ENCODE peak calls at places on chromosomes 13 and 19, in nine cellular contexts. One of them, this sample, is unnamed.

GRCh38 chr13:114065141-114065925 is 67.1 kb downstream of the RASA3 start:
- DNase-seq in PC-9: peak; percentile 99
- DNase-seq in ascending aorta: peak; percentile 79
- DNase-seq in adrenal gland: peak; percentile 89
- DNase-seq in colonic mucosa: peak; percentile 68
- DNase-seq in HCT116: peak; percentile 90
- DNase-seq in BJ: peak; percentile 95
- DNase-seq in lower lobe of right lung: peak; percentile 83
- DNase-seq in fibroblast of mammary gland: peak; percentile 99
- DNase-seq in this sample: peak; percentile 50

GRCh38 chr19:33794578-33795369 is 1.9 kb upstream of the KCTD15 start:
- DNase-seq in PC-9: no peak
- DNase-seq in ascending aorta: no peak
- DNase-seq in adrenal gland: no peak
- DNase-seq in colonic mucosa: no peak
- DNase-seq in HCT116: no peak
- DNase-seq in BJ: no peak
- DNase-seq in lower lobe of right lung: no peak
- DNase-seq in fibroblast of mammary gland: peak; percentile 29
- DNase-seq in this sample: no peak

GRCh38 chr19:49689133-49690072 is at the start of gene ADM5:
- DNase-seq in PC-9: no peak
- DNase-seq in ascending aorta: no peak
- DNase-seq in adrenal gland: peak; percentile 72
- DNase-seq in colonic mucosa: peak; percentile 78
- DNase-seq in HCT116: no peak
- DNase-seq in BJ: no peak
- DNase-seq in lower lobe of right lung: peak; percentile 69
- DNase-seq in fibroblast of mammary gland: no peak
- DNase-seq in this sample: no peak

GRCh38 chr19:5567971-5568407 is 236 bp upstream of the TINCR start:
- DNase-seq in PC-9: no peak
- DNase-seq in ascending aorta: no peak
- DNase-seq in adrenal gland: no peak
- DNase-seq in colonic mucosa: no peak
- DNase-seq in HCT116: no peak
- DNase-seq in BJ: no peak
- DNase-seq in lower lobe of right lung: no peak
- DNase-seq in fibroblast of mammary gland: no peak
- DNase-seq in this sample: no peak

GRCh38 chr19:42185281-42185680 is 32.2 kb downstream of the DEDD2 start:
- DNase-seq in PC-9: no peak
- DNase-seq in ascending aorta: no peak
- DNase-seq in adrenal gland: no peak
- DNase-seq in colonic mucosa: no peak
- DNase-seq in HCT116: no peak
- DNase-seq in BJ: no peak
- DNase-seq in lower lobe of right lung: no peak
- DNase-seq in fibroblast of mammary gland: peak; percentile 35
- DNase-seq in this sample: no peak

GRCh38 chr13:112912726-112913440 is 56.1 kb upstream of the MCF2L start:
- DNase-seq in PC-9: no peak
- DNase-seq in ascending aorta: no peak
- DNase-seq in adrenal gland: no peak
- DNase-seq in colonic mucosa: no peak
- DNase-seq in HCT116: no peak
- DNase-seq in BJ: no peak
- DNase-seq in lower lobe of right lung: no peak
- DNase-seq in fibroblast of mammary gland: no peak
- DNase-seq in this sample: no peak

GRCh38 chr19:18580311-18580710 is 8.3 kb upstream of the REX1BD start:
- DNase-seq in PC-9: no peak
- DNase-seq in ascending aorta: no peak
- DNase-seq in adrenal gland: no peak
- DNase-seq in colonic mucosa: no peak
- DNase-seq in HCT116: no peak
- DNase-seq in BJ: no peak
- DNase-seq in lower lobe of right lung: no peak
- DNase-seq in fibroblast of mammary gland: no peak
- DNase-seq in this sample: no peak

GRCh38 chr13:43942301-43942700 is 62.6 kb downstream of the LACC1 start:
- DNase-seq in PC-9: no peak
- DNase-seq in ascending aorta: no peak
- DNase-seq in adrenal gland: no peak
- DNase-seq in colonic mucosa: no peak
- DNase-seq in HCT116: no peak
- DNase-seq in BJ: no peak
- DNase-seq in lower lobe of right lung: no peak
- DNase-seq in fibroblast of mammary gland: no peak
- DNase-seq in this sample: no peak

GRCh38 chr13:22060187-22060586 is 389.3 kb downstream of the FGF9 start:
- DNase-seq in PC-9: no peak
- DNase-seq in ascending aorta: no peak
- DNase-seq in adrenal gland: no peak
- DNase-seq in colonic mucosa: no peak
- DNase-seq in HCT116: no peak
- DNase-seq in BJ: no peak
- DNase-seq in lower lobe of right lung: no peak
- DNase-seq in fibroblast of mammary gland: no peak
- DNase-seq in this sample: no peak

GRCh38 chr19:35369522-35369921 is 1.3 kb upstream of the GPR42 start:
- DNase-seq in PC-9: no peak
- DNase-seq in ascending aorta: no peak
- DNase-seq in adrenal gland: no peak
- DNase-seq in colonic mucosa: no peak
- DNase-seq in HCT116: no peak
- DNase-seq in BJ: no peak
- DNase-seq in lower lobe of right lung: no peak
- DNase-seq in fibroblast of mammary gland: no peak
- DNase-seq in this sample: no peak

GRCh38 chr19:6465006-6465405 is 935 bp downstream of the CRB3 start:
- DNase-seq in PC-9: no peak
- DNase-seq in ascending aorta: no peak
- DNase-seq in adrenal gland: no peak
- DNase-seq in colonic mucosa: no peak
- DNase-seq in HCT116: no peak
- DNase-seq in BJ: no peak
- DNase-seq in lower lobe of right lung: no peak
- DNase-seq in fibroblast of mammary gland: no peak
- DNase-seq in this sample: no peak

GRCh38 chr13:98285317-98285716 is 108.2 kb upstream of the RNF113B start:
- DNase-seq in PC-9: no peak
- DNase-seq in ascending aorta: no peak
- DNase-seq in adrenal gland: no peak
- DNase-seq in colonic mucosa: no peak
- DNase-seq in HCT116: no peak
- DNase-seq in BJ: no peak
- DNase-seq in lower lobe of right lung: no peak
- DNase-seq in fibroblast of mammary gland: no peak
- DNase-seq in this sample: no peak

GRCh38 chr19:27674701-27675100 is 1538.2 kb downstream of the UQCRFS1 start:
- DNase-seq in PC-9: no peak
- DNase-seq in ascending aorta: no peak
- DNase-seq in adrenal gland: no peak
- DNase-seq in colonic mucosa: no peak
- DNase-seq in HCT116: no peak
- DNase-seq in BJ: no peak
- DNase-seq in lower lobe of right lung: no peak
- DNase-seq in fibroblast of mammary gland: no peak
- DNase-seq in this sample: no peak

GRCh38 chr13:53200498-53201453 is 172.2 kb downstream of the OLFM4 start:
- DNase-seq in PC-9: no peak
- DNase-seq in ascending aorta: no peak
- DNase-seq in adrenal gland: peak; percentile 37
- DNase-seq in colonic mucosa: peak; percentile 49
- DNase-seq in HCT116: no peak
- DNase-seq in BJ: no peak
- DNase-seq in lower lobe of right lung: peak; percentile 61
- DNase-seq in fibroblast of mammary gland: peak; percentile 19
- DNase-seq in this sample: no peak

GRCh38 chr13:100214886-100215285 is 126.0 kb downstream of the PCCA start:
- DNase-seq in PC-9: no peak
- DNase-seq in ascending aorta: no peak
- DNase-seq in adrenal gland: no peak
- DNase-seq in colonic mucosa: no peak
- DNase-seq in HCT116: no peak
- DNase-seq in BJ: no peak
- DNase-seq in lower lobe of right lung: no peak
- DNase-seq in fibroblast of mammary gland: peak; percentile 60
- DNase-seq in this sample: no peak

GRCh38 chr13:28376604-28377003 is 118.3 kb downstream of the FLT1 start:
- DNase-seq in PC-9: no peak
- DNase-seq in ascending aorta: no peak
- DNase-seq in adrenal gland: no peak
- DNase-seq in colonic mucosa: peak; percentile 22
- DNase-seq in HCT116: no peak
- DNase-seq in BJ: no peak
- DNase-seq in lower lobe of right lung: no peak
- DNase-seq in fibroblast of mammary gland: no peak
- DNase-seq in this sample: no peak

GRCh38 chr13:39379667-39380655 is 223.0 kb downstream of the LHFPL6 start:
- DNase-seq in PC-9: no peak
- DNase-seq in ascending aorta: no peak
- DNase-seq in adrenal gland: no peak
- DNase-seq in colonic mucosa: no peak
- DNase-seq in HCT116: no peak
- DNase-seq in BJ: no peak
- DNase-seq in lower lobe of right lung: no peak
- DNase-seq in fibroblast of mammary gland: no peak
- DNase-seq in this sample: no peak

GRCh38 chr19:3320354-3320670 is 46.1 kb upstream of the NFIC start:
- DNase-seq in PC-9: no peak
- DNase-seq in ascending aorta: no peak
- DNase-seq in adrenal gland: no peak
- DNase-seq in colonic mucosa: no peak
- DNase-seq in HCT116: no peak
- DNase-seq in BJ: no peak
- DNase-seq in lower lobe of right lung: no peak
- DNase-seq in fibroblast of mammary gland: no peak
- DNase-seq in this sample: no peak

GRCh38 chr19:55483681-55484361 is 1.2 kb upstream of the NAT14 start:
- DNase-seq in PC-9: no peak
- DNase-seq in ascending aorta: no peak
- DNase-seq in adrenal gland: peak; percentile 26
- DNase-seq in colonic mucosa: no peak
- DNase-seq in HCT116: no peak
- DNase-seq in BJ: no peak
- DNase-seq in lower lobe of right lung: no peak
- DNase-seq in fibroblast of mammary gland: no peak
- DNase-seq in this sample: no peak

GRCh38 chr19:45591004-45591637 is 6.5 kb upstream of the OPA3 start:
- DNase-seq in PC-9: peak; percentile 30
- DNase-seq in ascending aorta: no peak
- DNase-seq in adrenal gland: peak; percentile 71
- DNase-seq in colonic mucosa: peak; percentile 68
- DNase-seq in HCT116: no peak
- DNase-seq in BJ: no peak
- DNase-seq in lower lobe of right lung: peak; percentile 68
- DNase-seq in fibroblast of mammary gland: peak; percentile 39
- DNase-seq in this sample: no peak

GRCh38 chr19:1482361-1483066 is 3.5 kb upstream of the C19orf25 start:
- DNase-seq in PC-9: no peak
- DNase-seq in ascending aorta: no peak
- DNase-seq in adrenal gland: no peak
- DNase-seq in colonic mucosa: no peak
- DNase-seq in HCT116: no peak
- DNase-seq in BJ: no peak
- DNase-seq in lower lobe of right lung: peak; percentile 45
- DNase-seq in fibroblast of mammary gland: no peak
- DNase-seq in this sample: no peak
- TF ChIP-seq CTCF in PC-9: no peak
- TF ChIP-seq CTCF in ascending aorta: no peak
- TF ChIP-seq CTCF in adrenal gland: no peak
- TF ChIP-seq CTCF in colonic mucosa: no peak
- TF ChIP-seq CTCF in HCT116: no peak
- TF ChIP-seq CTCF in BJ: no peak
- TF ChIP-seq CTCF in lower lobe of right lung: no peak
- TF ChIP-seq CTCF in fibroblast of mammary gland: no peak
- TF ChIP-seq CTCF in this sample: no peak

GRCh38 chr19:38877781-38878574 is at the start of gene RINL:
- DNase-seq in PC-9: no peak
- DNase-seq in ascending aorta: no peak
- DNase-seq in adrenal gland: no peak
- DNase-seq in colonic mucosa: peak; percentile 49
- DNase-seq in HCT116: no peak
- DNase-seq in BJ: no peak
- DNase-seq in lower lobe of right lung: peak; percentile 73
- DNase-seq in fibroblast of mammary gland: no peak
- DNase-seq in this sample: no peak
- H3K4me3 ChIP-seq in PC-9: no peak within 1 kb of the TSS
- H3K4me3 ChIP-seq in ascending aorta: no peak within 1 kb of the TSS
- H3K4me3 ChIP-seq in adrenal gland: no peak within 1 kb of the TSS
- H3K4me3 ChIP-seq in colonic mucosa: peak within 1 kb of the TSS; percentile 7
- H3K4me3 ChIP-seq in HCT116: peak within 1 kb of the TSS; percentile 65
- H3K4me3 ChIP-seq in BJ: no peak within 1 kb of the TSS
- H3K4me3 ChIP-seq in lower lobe of right lung: peak within 1 kb of the TSS; percentile 36
- H3K4me3 ChIP-seq in fibroblast of mammary gland: no peak within 1 kb of the TSS
- H3K4me3 ChIP-seq in this sample: peak within 1 kb of the TSS; percentile 41

DNA sequence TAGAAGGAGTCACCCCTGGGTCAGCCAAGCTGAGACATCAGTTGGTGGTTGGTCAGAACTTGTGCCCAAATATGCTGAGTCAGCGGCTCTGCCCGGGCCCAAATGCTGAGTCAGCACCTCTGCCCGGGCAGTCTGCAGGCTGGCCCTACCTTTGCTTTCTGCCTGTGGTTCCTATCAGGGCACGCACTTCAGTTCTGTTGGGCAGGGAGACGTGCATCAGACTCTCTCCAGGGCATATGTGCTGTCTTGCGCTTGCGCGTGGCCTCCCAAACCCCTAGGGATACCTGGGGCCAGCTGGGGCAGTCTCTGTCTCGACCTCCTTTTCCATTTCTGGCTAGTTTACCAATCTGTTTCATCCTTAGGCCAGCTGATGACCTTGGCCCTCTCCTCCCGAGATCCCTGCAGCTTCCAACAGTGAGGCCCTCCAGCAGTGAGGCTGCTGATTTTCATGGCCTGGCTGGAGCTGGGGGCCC is 24.4 kb upstream of the LDLR start:
- DNase-seq in PC-9: no peak
- DNase-seq in ascending aorta: no peak
- DNase-seq in adrenal gland: peak; percentile 90
- DNase-seq in colonic mucosa: no peak
- DNase-seq in HCT116: no peak
- DNase-seq in BJ: no peak
- DNase-seq in lower lobe of right lung: no peak
- DNase-seq in fibroblast of mammary gland: peak; percentile 49
- DNase-seq in this sample: peak; percentile 15
- TF ChIP-seq CTCF in PC-9: no peak
- TF ChIP-seq CTCF in ascending aorta: no peak
- TF ChIP-seq CTCF in adrenal gland: no peak
- TF ChIP-seq CTCF in colonic mucosa: no peak
- TF ChIP-seq CTCF in HCT116: no peak
- TF ChIP-seq CTCF in BJ: no peak
- TF ChIP-seq CTCF in lower lobe of right lung: no peak
- TF ChIP-seq CTCF in fibroblast of mammary gland: no peak
- TF ChIP-seq CTCF in this sample: no peak

DNA sequence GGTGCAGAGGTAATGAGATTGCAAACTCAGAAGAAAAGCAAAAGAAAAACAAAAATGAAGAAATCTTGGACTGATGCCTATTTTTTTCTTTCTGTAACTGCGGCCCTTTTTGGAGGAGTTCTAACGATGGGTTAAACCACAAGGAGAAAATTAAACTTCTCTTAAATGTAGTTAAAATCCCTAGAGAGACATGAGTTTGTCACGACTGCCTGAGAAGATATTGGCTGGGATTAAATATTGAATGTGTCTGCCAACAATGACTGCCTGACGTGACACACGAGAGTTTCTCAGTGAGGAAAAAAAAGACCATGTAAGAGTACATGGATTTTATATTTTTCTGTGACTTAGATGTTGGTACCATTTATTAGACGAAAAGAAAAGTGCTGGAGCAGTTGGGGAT is 1013.4 kb downstream of the PCDH9 start:
- DNase-seq in PC-9: no peak
- DNase-seq in ascending aorta: no peak
- DNase-seq in adrenal gland: no peak
- DNase-seq in colonic mucosa: no peak
- DNase-seq in HCT116: no peak
- DNase-seq in BJ: no peak
- DNase-seq in lower lobe of right lung: no peak
- DNase-seq in fibroblast of mammary gland: peak; percentile 46
- DNase-seq in this sample: no peak
- H3K4me3 ChIP-seq in PC-9: no peak overlapping the region
- H3K4me3 ChIP-seq in ascending aorta: no peak overlapping the region
- H3K4me3 ChIP-seq in adrenal gland: no peak overlapping the region
- H3K4me3 ChIP-seq in colonic mucosa: no peak overlapping the region
- H3K4me3 ChIP-seq in HCT116: no peak overlapping the region
- H3K4me3 ChIP-seq in BJ: no peak overlapping the region
- H3K4me3 ChIP-seq in lower lobe of right lung: no peak overlapping the region
- H3K4me3 ChIP-seq in fibroblast of mammary gland: no peak overlapping the region
- H3K4me3 ChIP-seq in this sample: no peak overlapping the region

This sample was measured in LNCaP clone FGC.